ENCODE peak calls at places on chromosomes 7 and 10, in seven cellular contexts. Y is AG04450; Q is effector memory CD4-positive, alpha-beta T cell; T is NCI-H1105; C is amniotic stem cell; U is B cell; L is CD4-positive, CD25-positive, alpha-beta regulatory T cell. E is an unnamed sample.

GRCh38 chr10:70283445-70284399 is at the start of gene NPFFR1:
- DNase-seq in U (no peak), L (no peak), Q (no peak), C (no peak), T (no peak), Y (no peak), E (no peak)

GRCh38 chr7:134174797-134175261 is 47.7 kb downstream of the LRGUK start:
- DNase-seq in Y (peak; percentile 33), L (peak; percentile 54), Q (no peak), C (peak; percentile 55), T (no peak), U (no peak), E (peak; percentile 12)

GRCh38 chr7:73892003-73892975 is 31.3 kb downstream of the TMEM270 start:
- DNase-seq in L (no peak), T (no peak), C (no peak), U (no peak), Y (no peak), Q (no peak), E (no peak)

GRCh38 chr10:97399843-97400545 is 1.1 kb downstream of the RRP12 start:
- DNase-seq in L (no peak), Y (peak; percentile 32), U (peak; percentile 57), Q (no peak), C (no peak), T (peak; percentile 23), E (peak; percentile 31)

GRCh38 chr7:64640504-64640903 is 25.4 kb upstream of the ZNF107 start:
- DNase-seq in C (no peak), L (no peak), Q (no peak), T (no peak), U (no peak), Y (no peak), E (no peak)

GRCh38 chr7:140358771-140359095 is 39.6 kb downstream of the SLC37A3 start:
- DNase-seq in Y (no peak), C (no peak), U (no peak), Q (peak; percentile 21), T (no peak), L (no peak), E (peak; percentile 19)

GRCh38 chr7:42677751-42678231 is 234.1 kb downstream of the C7orf25 start:
- DNase-seq in C (peak; percentile 59), U (no peak), Q (no peak), T (no peak), Y (no peak), L (no peak), E (no peak)

GRCh38 chr7:19989906-19990305 is 216.5 kb upstream of the TMEM196 start:
- DNase-seq in L (no peak), Y (no peak), U (no peak), Q (no peak), C (no peak), T (no peak), E (no peak)

GRCh38 chr7:151550601-151551286 is 31.0 kb upstream of the RHEB start:
- DNase-seq in C (no peak), T (no peak), Y (peak; percentile 79), Q (no peak), L (peak; percentile 17), U (no peak), E (no peak)

GRCh38 chr7:87219545-87220025 is at the start of gene TMEM243:
- DNase-seq in L (peak; percentile 92), Y (peak; percentile 44), C (peak; percentile 20), U (peak; percentile 92), T (peak; percentile 9), Q (peak; percentile 80), E (peak; percentile 88)

GRCh38 chr7:81812514-81813472 is 42.9 kb upstream of the HGF start:
- DNase-seq in Q (no peak), T (no peak), L (no peak), U (no peak), Y (no peak), C (no peak), E (no peak)

GRCh38 chr10:35532141-35532540 is 73.0 kb upstream of the GJD4 start:
- DNase-seq in U (no peak), Q (no peak), T (no peak), C (no peak), Y (no peak), L (no peak), E (no peak)

GRCh38 chr7:157522954-157523353 is 186.2 kb downstream of the DNAJB6 start:
- DNase-seq in T (no peak), Q (no peak), L (no peak), Y (no peak), U (no peak), C (no peak), E (no peak)

GRCh38 chr7:26190417-26190869 is 10.1 kb downstream of the HNRNPA2B1 start:
- DNase-seq in Q (no peak), Y (no peak), L (no peak), T (no peak), C (no peak), U (no peak), E (no peak)

GRCh38 chr10:104337527-104337984 is 709 bp downstream of the ITPRIP start:
- DNase-seq in T (no peak), Q (no peak), U (peak; percentile 67), L (peak; percentile 32), C (no peak), Y (no peak), E (no peak)

E was measured in activated CD4-positive, alpha-beta T cell treated with anti-CD3 and anti-CD28 coated beads, Interleukin-2, amount 10 ng/mL, durations not matched to agents 7 days and 5 days.